ENCODE peak calls at places on chromosomes 3 and 15, in nine cellular contexts. Z is stimulated activated CD4-positive, alpha-beta T cell treated with anti-CD3 and anti-CD28 coated beads, Interleukin-1b, Interleukin-23, amount 100 ng/mL, for 48 hours; E is COR-L47; L is NCI-H446 treated with DMSO at 0.1 percent for 48 hours; T is naive thymus-derived CD8-positive, alpha-beta T cell; S is IMR-90; V is foreskin fibroblast; N is H7; U is Kasumi-1. F is an unnamed sample.

GRCh38 chr3:117549716-117550115 is 840.1 kb downstream of the TUSC7 start:
- DNase-seq in V (peak; percentile 24), Z (no peak), U (peak; percentile 13), E (no peak), T (no peak), S (no peak), L (no peak), N (no peak), F (peak; percentile 10)

GRCh38 chr3:117010316-117010715 is 300.7 kb downstream of the TUSC7 start:
- DNase-seq in N (no peak), T (no peak), Z (no peak), U (no peak), E (no peak), S (no peak), V (no peak), L (no peak), F (no peak)

GRCh38 chr3:87766736-87767135 is 292.1 kb downstream of the CGGBP1 start:
- DNase-seq in Z (no peak), T (no peak), U (no peak), L (no peak), S (no peak), E (no peak), N (no peak), V (no peak), F (no peak)

GRCh38 chr3:5239602-5240001 is 52.1 kb downstream of the EDEM1 start:
- DNase-seq in V (no peak), L (peak; percentile 1), S (peak; percentile 13), E (no peak), Z (peak; percentile 19), N (no peak), U (no peak), T (no peak), F (no peak)

GRCh38 chr3:4846529-4846928 is 132.7 kb upstream of the BHLHE40 start:
- DNase-seq in V (no peak), S (no peak), L (no peak), U (no peak), Z (no peak), N (no peak), T (no peak), E (no peak), F (no peak)

GRCh38 chr3:148162132-148162531 is 535.6 kb upstream of the AGTR1 start:
- DNase-seq in U (no peak), Z (no peak), V (peak; percentile 10), T (no peak), E (no peak), N (peak; percentile 1), S (no peak), L (no peak), F (peak; percentile 77)

GRCh38 chr3:10548997-10549396 is 43.6 kb upstream of the ATP2B2 start:
- DNase-seq in S (no peak), V (no peak), E (no peak), L (no peak), U (no peak), Z (peak; percentile 30), N (no peak), T (no peak), F (no peak)

GRCh38 chr15:71015342-71015741 is 99.9 kb upstream of the THSD4 start:
- DNase-seq in N (no peak), T (no peak), E (no peak), U (no peak), S (no peak), Z (no peak), L (no peak), V (no peak), F (no peak)

GRCh38 chr3:62095080-62095479 is 278.3 kb downstream of the FEZF2 start:
- DNase-seq in S (no peak), E (no peak), N (no peak), T (no peak), U (no peak), Z (no peak), V (no peak), L (no peak), F (no peak)

GRCh38 chr3:179652467-179653105 is at the start of gene USP13:
- DNase-seq in U (peak; percentile 77), Z (peak; percentile 60), V (peak; percentile 91), T (peak; percentile 50), L (peak; percentile 79), N (peak; percentile 94), S (peak; percentile 83), E (peak; percentile 92), F (peak; percentile 88)

GRCh38 chr3:151925876-151926275 is 52.4 kb downstream of the SUCNR1 start:
- DNase-seq in U (no peak), S (peak; percentile 83), E (no peak), V (peak; percentile 83), T (no peak), Z (no peak), L (no peak), N (no peak), F (peak; percentile 74)

GRCh38 chr3:108406063-108406660 is 104.2 kb downstream of the MYH15 start:
- DNase-seq in T (no peak), L (no peak), V (peak; percentile 66), N (no peak), S (peak; percentile 60), E (no peak), Z (no peak), U (peak; percentile 10), F (peak; percentile 25)

GRCh38 chr15:41512078-41512394 is 1.6 kb downstream of the LTK start:
- DNase-seq in S (no peak), T (no peak), L (no peak), N (no peak), U (no peak), Z (no peak), E (peak; percentile 22), V (no peak), F (no peak)

GRCh38 chr3:108972482-108972881 is 18.8 kb upstream of the GUCA1C start:
- DNase-seq in L (no peak), Z (no peak), V (no peak), U (no peak), N (no peak), S (no peak), E (no peak), T (no peak), F (no peak)

GRCh38 chr15:62748175-62748574 is 294.4 kb upstream of the TPM1 start:
- DNase-seq in V (no peak), T (no peak), Z (no peak), S (no peak), L (no peak), U (no peak), E (no peak), N (no peak), F (no peak)

GRCh38 chr3:45426161-45426560 is 37.8 kb downstream of the LARS2 start:
- DNase-seq in T (no peak), V (no peak), S (no peak), U (no peak), L (no peak), Z (no peak), N (peak; percentile 67), E (peak; percentile 10), F (no peak)

GRCh38 chr15:31078461-31078860 is 23.1 kb downstream of the TRPM1 start:
- DNase-seq in N (no peak), Z (no peak), U (no peak), L (no peak), E (no peak), T (no peak), S (no peak), V (no peak), F (no peak)

GRCh38 chr3:46913644-46914043 is 36.1 kb downstream of the PTH1R start:
- DNase-seq in E (peak; percentile 93), L (no peak), U (no peak), S (peak; percentile 81), T (no peak), Z (no peak), V (no peak), N (no peak), F (peak; percentile 88)

GRCh38 chr3:4531478-4532025 is 38.4 kb downstream of the ITPR1 start:
- DNase-seq in N (no peak), S (peak; percentile 1), U (peak; percentile 50), E (no peak), L (no peak), V (no peak), T (no peak), Z (no peak), F (no peak)

GRCh38 chr3:130093741-130094391 is 12.2 kb downstream of the ALG1L2 start:
- DNase-seq in V (no peak), T (no peak), Z (peak; percentile 22), N (peak; percentile 57), L (no peak), E (no peak), S (no peak), U (peak; percentile 79), F (no peak)

GRCh38 chr15:51620647-51621046 is 1.9 kb downstream of the DMXL2 start:
- DNase-seq in L (no peak), V (no peak), E (no peak), U (peak; percentile 45), Z (no peak), T (no peak), N (no peak), S (no peak), F (peak; percentile 9)

GRCh38 chr3:43522702-43523362 is 99.0 kb downstream of the ANO10 start:
- DNase-seq in T (no peak), E (no peak), N (no peak), Z (no peak), S (peak; percentile 73), U (no peak), L (no peak), V (peak; percentile 34), F (peak; percentile 60)

GRCh38 chr3:27423463-27423862 is 54.3 kb upstream of the NEK10 start:
- DNase-seq in V (peak; percentile 74), E (no peak), N (no peak), Z (no peak), U (no peak), S (peak; percentile 81), T (no peak), L (no peak), F (peak; percentile 83)

GRCh38 chr15:67746450-67746849 is 78.9 kb upstream of the SKOR1 start:
- DNase-seq in E (no peak), S (no peak), L (no peak), N (no peak), V (no peak), Z (peak; percentile 10), U (no peak), T (no peak), F (no peak)

GRCh38 chr3:178859386-178859785 is 212.2 kb downstream of the ZMAT3 start:
- DNase-seq in T (no peak), E (no peak), V (no peak), Z (no peak), N (no peak), S (no peak), L (no peak), U (no peak), F (no peak)

GRCh38 chr3:196774191-196774820 is 34.6 kb downstream of the PAK2 start:
- DNase-seq in N (no peak), U (no peak), L (no peak), V (peak; percentile 52), Z (no peak), S (no peak), T (no peak), E (no peak), F (peak; percentile 33)

GRCh38 chr3:155232605-155233004 is 60.9 kb downstream of the STRIT1 start:
- DNase-seq in V (peak; percentile 97), L (peak; percentile 71), Z (no peak), N (no peak), S (peak; percentile 92), U (no peak), E (no peak), T (no peak), F (peak; percentile 88)

GRCh38 chr3:67416703-67417102 is 237.7 kb downstream of the SUCLG2 start:
- DNase-seq in U (no peak), L (no peak), N (no peak), S (no peak), Z (no peak), V (no peak), E (no peak), T (no peak), F (peak; percentile 25)

GRCh38 chr15:86231864-86232801 is 152.5 kb downstream of the AGBL1 start:
- DNase-seq in T (no peak), L (peak; percentile 4), V (peak; percentile 19), S (no peak), N (peak; percentile 42), U (no peak), Z (peak; percentile 23), E (peak; percentile 28), F (peak; percentile 20)

GRCh38 chr3:13016083-13016725 is 57.0 kb downstream of the IQSEC1 start:
- DNase-seq in U (peak; percentile 38), T (peak; percentile 26), N (no peak), E (no peak), S (no peak), L (no peak), Z (peak; percentile 48), V (no peak), F (no peak)

GRCh38 chr15:39301589-39301999 is 279.3 kb upstream of the THBS1 start:
- DNase-seq in S (peak; percentile 77), L (no peak), E (no peak), Z (no peak), T (no peak), V (peak; percentile 87), U (no peak), N (no peak), F (peak; percentile 73)